ENCODE peak calls at places on chromosome 17, in six cellular contexts. V, Z, I, W, Y and C are unnamed samples.

GRCh38 chr17:54220829-54221228 is 398.1 kb downstream of the KIF2B start:
- DNase-seq in V (no peak), Z (no peak), I (no peak), W (no peak), Y (no peak), C (no peak)

GRCh38 chr17:9443811-9444210 is 131.8 kb downstream of the STX8 start:
- DNase-seq in V (no peak), Z (no peak), I (no peak), W (peak), Y (no peak), C (peak)

GRCh38 chr17:77441130-77441920 is 300.6 kb downstream of the SEC14L1 start:
- DNase-seq in V (no peak), Z (no peak), I (no peak), W (no peak), Y (no peak), C (no peak)

GRCh38 chr17:80047176-80047575 is 10.7 kb downstream of the CCDC40 start:
- DNase-seq in V (no peak), Z (no peak), I (no peak), W (no peak), Y (no peak), C (no peak)

GRCh38 chr17:2707721-2708584 is 3.6 kb downstream of the CLUH start:
- DNase-seq in V (no peak), Z (no peak), I (no peak), W (no peak), Y (peak), C (no peak)

GRCh38 chr17:11618861-11619566 is 20.7 kb downstream of the DNAH9 start:
- DNase-seq in V (no peak), Z (no peak), I (peak), W (no peak), Y (no peak), C (no peak)

GRCh38 chr17:80443916-80444708 is 29.1 kb downstream of the ENDOV start:
- DNase-seq in V (no peak), Z (no peak), I (no peak), W (no peak), Y (peak), C (no peak)

GRCh38 chr17:75827291-75828050 is 16.7 kb downstream of the UNC13D start:
- DNase-seq in V (peak), Z (no peak), I (peak), W (peak), Y (peak), C (peak)

GRCh38 chr17:9115446-9116265 is 94.3 kb downstream of the NTN1 start:
- DNase-seq in V (peak), Z (no peak), I (peak), W (peak), Y (peak), C (no peak)

GRCh38 chr17:80878876-80879722 is 112.5 kb upstream of the CHMP6 start:
- DNase-seq in V (no peak), Z (no peak), I (no peak), W (no peak), Y (no peak), C (no peak)

GRCh38 chr17:49450735-49451134 is 36.1 kb upstream of the PHB1 start:
- DNase-seq in V (no peak), Z (no peak), I (no peak), W (no peak), Y (no peak), C (peak)

DNA sequence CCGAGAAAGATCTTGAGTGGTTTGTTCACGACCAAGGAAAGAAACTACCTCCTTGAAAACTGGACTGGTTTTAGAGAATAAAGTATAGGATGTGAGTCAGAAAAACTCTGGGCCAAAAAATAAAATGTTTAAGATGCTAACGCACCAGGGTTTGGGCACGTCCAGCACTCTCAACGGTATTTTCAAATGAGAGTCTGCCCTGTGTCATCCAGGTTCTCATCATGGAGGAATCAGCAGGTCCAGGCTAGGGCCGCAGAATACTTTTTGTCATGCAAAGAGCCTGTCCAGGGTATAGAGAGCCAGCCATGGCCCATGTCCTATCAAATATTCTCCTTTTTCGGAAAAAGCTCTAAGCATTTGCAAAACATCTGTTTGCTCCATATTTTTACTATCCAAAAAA is 2.4 kb downstream of the NXN start:
- DNase-seq in V (no peak), Z (no peak), I (peak), W (no peak), Y (no peak), C (peak)
- H3K4me3 ChIP-seq in V (no peak), Z (peak), I (peak), W (no peak), Y (peak), C (peak)

GRCh38 chr17:30816165-30816564 is 8.3 kb downstream of the CRLF3 start:
- DNase-seq in V (no peak), Z (no peak), I (no peak), W (no peak), Y (no peak), C (no peak)

GRCh38 chr17:30824002-30824355 is 513 bp downstream of the CRLF3 start:
- DNase-seq in V (no peak), Z (no peak), I (no peak), W (peak), Y (peak), C (peak)

GRCh38 chr17:30821751-30822723 is 2.5 kb downstream of the CRLF3 start:
- DNase-seq in V (no peak), Z (no peak), I (no peak), W (no peak), Y (peak), C (no peak)

GRCh38 chr17:30823425-30823824 is 1.1 kb downstream of the CRLF3 start:
- DNase-seq in V (no peak), Z (no peak), I (no peak), W (no peak), Y (no peak), C (no peak)

GRCh38 chr17:30819941-30820705 is 4.4 kb downstream of the CRLF3 start:
- DNase-seq in V (no peak), Z (no peak), I (no peak), W (peak), Y (no peak), C (no peak)
- H3K4me3 ChIP-seq in V (no peak), Z (no peak), I (no peak), W (no peak), Y (no peak), C (no peak)

GRCh38 chr17:3762922-3763776 is 37.8 kb downstream of the ITGAE start:
- DNase-seq in V (no peak), Z (no peak), I (no peak), W (no peak), Y (no peak), C (no peak)
- H3K4me3 ChIP-seq in V (no peak), Z (no peak), I (no peak), W (no peak), Y (no peak), C (no peak)

DNA sequence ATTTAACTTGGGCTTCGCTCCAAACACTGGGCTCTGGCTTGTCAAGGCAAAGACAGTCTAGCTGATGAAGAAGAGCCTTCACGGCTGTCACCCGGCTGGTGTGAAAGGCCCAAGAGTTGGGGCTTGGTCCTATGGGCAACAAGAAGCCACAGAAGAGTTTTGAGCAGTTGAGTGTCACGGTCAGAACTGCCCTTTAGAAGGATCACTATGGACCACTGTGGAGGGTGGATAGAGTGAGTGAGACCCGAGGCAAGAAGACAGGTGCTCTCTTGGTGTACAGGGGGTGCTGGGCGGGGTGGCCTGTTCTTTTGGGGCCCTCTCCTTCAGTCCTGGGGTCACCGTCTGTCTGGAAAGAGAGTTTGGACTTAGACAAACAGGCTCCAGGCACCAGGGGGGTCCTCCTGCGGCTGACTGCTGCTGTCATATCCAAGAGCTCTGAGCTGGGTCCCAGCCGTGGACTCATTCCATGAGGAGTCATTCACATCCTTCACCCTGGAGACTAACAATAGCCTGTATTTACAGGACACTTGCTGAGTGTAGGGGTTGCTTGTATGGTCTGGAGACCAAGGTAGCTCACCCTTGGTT is 2.4 kb downstream of the PIMREG start:
- DNase-seq in V (no peak), Z (no peak), I (no peak), W (no peak), Y (no peak), C (no peak)
- H3K4me3 ChIP-seq in V (no peak), Z (no peak), I (no peak), W (no peak), Y (no peak), C (no peak)

DNA sequence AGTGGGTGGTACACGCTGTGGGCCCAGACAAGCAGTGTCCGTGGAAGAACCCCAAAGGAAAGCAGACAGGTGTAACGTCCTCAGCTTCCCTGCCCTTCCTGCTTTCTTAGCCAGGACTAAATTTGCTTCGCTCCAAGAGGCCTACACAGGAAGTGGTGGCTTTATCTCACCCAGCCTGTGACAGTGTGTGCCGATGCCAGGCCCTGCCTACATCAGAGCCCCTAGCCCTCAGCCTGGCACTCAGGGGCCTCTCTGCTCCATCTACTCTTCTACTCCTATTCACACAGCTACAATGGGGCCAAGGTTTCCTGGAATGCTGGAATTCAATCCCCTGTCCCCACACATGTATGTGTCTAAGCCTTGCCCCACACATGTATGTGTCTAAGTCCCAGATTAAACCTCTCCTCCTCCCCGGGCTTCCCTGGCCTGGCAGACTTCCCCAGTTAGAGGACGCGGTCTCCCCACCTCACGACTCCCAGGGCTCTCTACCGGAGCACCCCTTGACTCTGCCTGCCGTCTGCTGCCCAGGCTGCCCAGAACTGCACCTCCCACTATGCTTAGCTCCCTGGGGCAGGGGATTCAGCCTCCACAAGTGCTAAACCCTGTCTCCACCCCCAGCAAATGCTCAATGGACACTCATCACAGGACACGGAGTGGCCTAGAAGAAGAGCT is 8.2 kb downstream of the PGAP3 start:
- DNase-seq in V (no peak), Z (no peak), I (no peak), W (no peak), Y (no peak), C (no peak)
- H3K4me3 ChIP-seq in V (no peak), Z (no peak), I (no peak), W (no peak), Y (no peak), C (no peak)

GRCh38 chr17:70523407-70523806 is 354.1 kb downstream of the KCNJ2 start:
- DNase-seq in V (no peak), Z (no peak), I (no peak), W (no peak), Y (no peak), C (no peak)

GRCh38 chr17:70517808-70518207 is 348.5 kb downstream of the KCNJ2 start:
- DNase-seq in V (no peak), Z (no peak), I (no peak), W (no peak), Y (no peak), C (peak)

GRCh38 chr17:70519300-70519699 is 350.0 kb downstream of the KCNJ2 start:
- DNase-seq in V (no peak), Z (no peak), I (no peak), W (no peak), Y (no peak), C (no peak)

GRCh38 chr17:70521821-70522256 is 352.5 kb downstream of the KCNJ2 start:
- DNase-seq in V (peak), Z (no peak), I (peak), W (peak), Y (no peak), C (no peak)

DNA sequence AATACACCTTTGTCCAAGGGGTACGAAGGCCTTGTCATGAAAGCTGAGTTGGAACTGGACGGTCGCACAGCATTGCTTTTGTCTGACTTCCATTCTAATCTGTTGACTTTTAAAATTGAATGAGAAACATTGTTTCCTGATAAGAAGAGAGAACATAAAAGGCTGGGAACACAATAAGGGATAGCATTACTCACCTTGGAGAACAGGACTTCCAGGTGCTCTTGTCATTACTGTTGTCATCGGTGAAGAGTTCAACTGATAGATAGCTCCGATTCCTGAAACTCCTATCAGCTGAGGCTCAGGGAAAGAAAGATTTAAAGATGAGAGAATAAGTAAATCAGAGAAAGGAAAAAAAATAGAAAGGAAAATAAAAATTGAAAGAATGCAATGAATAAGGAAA is 351.1 kb downstream of the KCNJ2 start:
- DNase-seq in V (no peak), Z (no peak), I (no peak), W (no peak), Y (no peak), C (peak)
- H3K4me3 ChIP-seq in V (no peak), Z (no peak), I (no peak), W (no peak), Y (no peak), C (no peak)

GRCh38 chr17:19554393-19554792 is 20.7 kb downstream of the SLC47A1 start:
- DNase-seq in V (peak), Z (no peak), I (no peak), W (peak), Y (no peak), C (no peak)
- H3K4me3 ChIP-seq in V (no peak), Z (no peak), I (no peak), W (no peak), Y (no peak), C (no peak)